ENCODE peak calls at places on chromosomes 2 and 18, in eight cellular contexts. O, I, D, V, T, R, B and X are unnamed samples.
A peak's percentile ranks its signal among the peaks of the same experiment; 100 is the strongest.

GRCh38 chr2:42293019-42293418 is 68.0 kb downstream of the COX7A2L start:
- DNase-seq in O (no peak), I (no peak), D (no peak), V (no peak), T (no peak), R (no peak), B (no peak), X (no peak)

GRCh38 chr18:13112982-13113381 is 105.6 kb upstream of the LDLRAD4 start:
- DNase-seq in O (no peak), I (peak; percentile 93), D (no peak), V (no peak), T (no peak), R (peak; percentile 76), B (peak; percentile 88), X (peak; percentile 90)

GRCh38 chr2:200454839-200455801 is 54.7 kb downstream of the KCTD18 start:
- DNase-seq in O (no peak), I (no peak), D (no peak), V (no peak), T (no peak), R (peak; percentile 45), B (no peak), X (no peak)

GRCh38 chr18:27803957-27804356 is 373.0 kb downstream of the CDH2 start:
- DNase-seq in O (no peak), I (no peak), D (no peak), V (no peak), T (no peak), R (no peak), B (no peak), X (no peak)

GRCh38 chr18:80033181-80034067 is 810 bp upstream of the RBFA start:
- DNase-seq in O (no peak), I (no peak), D (no peak), V (peak; percentile 59), T (no peak), R (peak; percentile 28), B (peak; percentile 64), X (no peak)

GRCh38 chr2:234564719-234565118 is 67.8 kb upstream of the ARL4C start:
- DNase-seq in O (no peak), I (no peak), D (no peak), V (no peak), T (peak; percentile 60), R (peak; percentile 70), B (peak; percentile 38), X (no peak)

GRCh38 chr18:5747678-5748077 is 147.6 kb downstream of the TMEM200C start:
- DNase-seq in O (no peak), I (no peak), D (no peak), V (no peak), T (no peak), R (no peak), B (no peak), X (no peak)

GRCh38 chr2:146388757-146389156 is 1456.1 kb upstream of the ACVR2A start:
- DNase-seq in O (no peak), I (no peak), D (no peak), V (no peak), T (no peak), R (peak; percentile 43), B (no peak), X (no peak)

GRCh38 chr18:27226556-27227075 is 41.5 kb upstream of the CHST9 start:
- DNase-seq in O (no peak), I (no peak), D (no peak), V (no peak), T (no peak), R (no peak), B (no peak), X (no peak)

GRCh38 chr2:97354576-97354975 is 235.1 kb downstream of the ANKRD36B start:
- DNase-seq in O (no peak), I (no peak), D (no peak), V (no peak), T (no peak), R (no peak), B (no peak), X (peak; percentile 76)

GRCh38 chr18:37671530-37671929 is 105.9 kb upstream of the CELF4 start:
- DNase-seq in O (no peak), I (no peak), D (peak; percentile 22), V (no peak), T (no peak), R (no peak), B (no peak), X (no peak)

GRCh38 chr2:26068602-26069298 is 34.9 kb downstream of the RAB10 start:
- DNase-seq in O (peak; percentile 27), I (peak; percentile 34), D (no peak), V (no peak), T (no peak), R (peak; percentile 84), B (peak; percentile 32), X (no peak)

GRCh38 chr18:61551586-61551985 is 218.4 kb downstream of the CDH20 start:
- DNase-seq in O (peak; percentile 34), I (peak; percentile 70), D (no peak), V (no peak), T (peak; percentile 67), R (peak; percentile 94), B (peak; percentile 80), X (no peak)

GRCh38 chr2:45373534-45373933 is 237.5 kb downstream of the SRBD1 start:
- DNase-seq in O (no peak), I (no peak), D (no peak), V (no peak), T (no peak), R (no peak), B (no peak), X (no peak)

GRCh38 chr2:191012845-191013616 is 940 bp downstream of the STAT1 start:
- DNase-seq in O (no peak), I (no peak), D (no peak), V (no peak), T (no peak), R (peak; percentile 55), B (no peak), X (no peak)

GRCh38 chr2:232543491-232543890 is 4.0 kb downstream of the CHRNG start:
- DNase-seq in O (no peak), I (no peak), D (no peak), V (no peak), T (no peak), R (no peak), B (no peak), X (no peak)

GRCh38 chr2:126761256-126761980 is 105.5 kb downstream of the GYPC start:
- DNase-seq in O (no peak), I (no peak), D (no peak), V (no peak), T (no peak), R (no peak), B (peak; percentile 52), X (no peak)

GRCh38 chr18:55078289-55078916 is 119.1 kb upstream of the CCDC68 start:
- DNase-seq in O (no peak), I (no peak), D (no peak), V (no peak), T (no peak), R (peak; percentile 22), B (no peak), X (no peak)

GRCh38 chr2:157427003-157427921 is 16.6 kb downstream of the CYTIP start:
- DNase-seq in O (no peak), I (no peak), D (no peak), V (no peak), T (no peak), R (no peak), B (no peak), X (no peak)

GRCh38 chr2:191656389-191656788 is 21.5 kb upstream of the NABP1 start:
- DNase-seq in O (no peak), I (no peak), D (no peak), V (no peak), T (no peak), R (peak; percentile 88), B (no peak), X (no peak)

GRCh38 chr2:10382313-10383061 is 65.6 kb downstream of the ODC1 start:
- DNase-seq in O (no peak), I (no peak), D (peak; percentile 75), V (peak; percentile 12), T (no peak), R (no peak), B (peak; percentile 32), X (no peak)

GRCh38 chr2:219119422-219120043 is 41.1 kb downstream of the NHEJ1 start:
- DNase-seq in O (peak; percentile 23), I (peak; percentile 75), D (peak; percentile 64), V (peak; percentile 50), T (peak; percentile 25), R (peak; percentile 73), B (peak; percentile 81), X (peak; percentile 81)

GRCh38 chr18:77088977-77089795 is 43.4 kb downstream of the MBP start:
- DNase-seq in O (no peak), I (no peak), D (peak; percentile 77), V (no peak), T (no peak), R (no peak), B (no peak), X (no peak)

GRCh38 chr2:120709608-120710041 is 26.0 kb upstream of the GLI2 start:
- DNase-seq in O (no peak), I (no peak), D (no peak), V (no peak), T (no peak), R (no peak), B (no peak), X (no peak)

GRCh38 chr2:233380132-233381012 is 26.1 kb downstream of the DGKD start:
- DNase-seq in O (no peak), I (peak; percentile 32), D (no peak), V (no peak), T (no peak), R (peak; percentile 38), B (no peak), X (no peak)

GRCh38 chr2:203574824-203575223 is 39.7 kb upstream of the RAPH1 start:
- DNase-seq in O (no peak), I (no peak), D (no peak), V (no peak), T (no peak), R (no peak), B (no peak), X (no peak)

GRCh38 chr2:55857766-55858165 is 65.8 kb downstream of the EFEMP1 start:
- DNase-seq in O (no peak), I (no peak), D (no peak), V (no peak), T (no peak), R (no peak), B (no peak), X (no peak)

GRCh38 chr2:68487773-68488355 is 20.5 kb downstream of the APLF start:
- DNase-seq in O (no peak), I (no peak), D (no peak), V (no peak), T (peak; percentile 19), R (peak; percentile 62), B (no peak), X (no peak)

GRCh38 chr18:48517048-48517447 is 21.8 kb upstream of the CTIF start:
- DNase-seq in O (no peak), I (no peak), D (no peak), V (no peak), T (no peak), R (no peak), B (no peak), X (no peak)

GRCh38 chr2:207734264-207734635 is 22.8 kb downstream of the CCNYL1 start:
- DNase-seq in O (no peak), I (no peak), D (no peak), V (no peak), T (no peak), R (peak; percentile 85), B (peak; percentile 65), X (no peak)

GRCh38 chr2:125543968-125544514 is 1111.9 kb upstream of the GYPC start:
- DNase-seq in O (no peak), I (no peak), D (no peak), V (no peak), T (no peak), R (no peak), B (peak; percentile 2), X (no peak)

GRCh38 chr18:31929273-31929672 is 13.7 kb downstream of the TRAPPC8 start:
- DNase-seq in O (no peak), I (no peak), D (no peak), V (no peak), T (no peak), R (no peak), B (no peak), X (no peak)

GRCh38 chr2:17083902-17084301 is 418.3 kb upstream of the CYRIA start:
- DNase-seq in O (no peak), I (peak; percentile 35), D (no peak), V (no peak), T (no peak), R (peak; percentile 49), B (no peak), X (no peak)

GRCh38 chr18:68928762-68929675 is 131.1 kb downstream of the CCDC102B start:
- DNase-seq in O (no peak), I (no peak), D (no peak), V (no peak), T (no peak), R (no peak), B (no peak), X (no peak)